ENCODE peak calls at places on chromosome 19, in seven cellular contexts. One of them, this sample, is unnamed. For H3K4me1, the result is how much of the 10 kb centered on the place peaks cover.

GRCh38 chr19:6060600-6061391 is 49.5 kb downstream of the RFX2 start:
- DNase-seq in H9: peak
- DNase-seq in left ventricle myocardium inferior: no peak
- DNase-seq in mammary epithelial cell: peak
- DNase-seq in A549: no peak
- DNase-seq in heart left ventricle: no peak
- DNase-seq in aorta: peak
- DNase-seq in this sample: no peak

GRCh38 chr19:3575260-3575741 is 2.6 kb downstream of the HMG20B start:
- DNase-seq in aorta: no peak
- DNase-seq in H9: peak
- DNase-seq in left ventricle myocardium inferior: no peak
- DNase-seq in A549: peak
- DNase-seq in heart left ventricle: no peak
- DNase-seq in mammary epithelial cell: no peak
- DNase-seq in this sample: peak

GRCh38 chr19:41872775-41873647 is 4.1 kb upstream of the CD79A start:
- DNase-seq in left ventricle myocardium inferior: peak
- DNase-seq in aorta: peak
- DNase-seq in mammary epithelial cell: peak
- DNase-seq in A549: peak
- DNase-seq in H9: peak
- DNase-seq in heart left ventricle: peak
- DNase-seq in this sample: peak

GRCh38 chr19:54325194-54325621 is 12.2 kb upstream of the LILRA5 start:
- DNase-seq in aorta: no peak
- DNase-seq in A549: peak
- DNase-seq in heart left ventricle: no peak
- DNase-seq in left ventricle myocardium inferior: no peak
- DNase-seq in mammary epithelial cell: peak
- DNase-seq in H9: no peak
- DNase-seq in this sample: peak

GRCh38 chr19:41327499-41328156 is 17.7 kb downstream of the CCDC97 start:
- DNase-seq in left ventricle myocardium inferior: peak
- DNase-seq in aorta: peak
- DNase-seq in A549: peak
- DNase-seq in mammary epithelial cell: peak
- DNase-seq in H9: peak
- DNase-seq in heart left ventricle: peak
- DNase-seq in this sample: peak

GRCh38 chr19:47680858-47681332 is 32.3 kb upstream of the EHD2 start:
- DNase-seq in left ventricle myocardium inferior: no peak
- DNase-seq in aorta: no peak
- DNase-seq in heart left ventricle: peak
- DNase-seq in mammary epithelial cell: no peak
- DNase-seq in A549: no peak
- DNase-seq in H9: no peak
- DNase-seq in this sample: no peak

GRCh38 chr19:18388328-18389094 is 2.6 kb downstream of the GDF15 start:
- DNase-seq in left ventricle myocardium inferior: peak
- DNase-seq in A549: peak
- DNase-seq in aorta: peak
- DNase-seq in mammary epithelial cell: peak
- DNase-seq in heart left ventricle: peak
- DNase-seq in H9: peak
- DNase-seq in this sample: peak

GRCh38 chr19:30739394-30739793 is 367.2 kb downstream of the ZNF536 start:
- DNase-seq in H9: no peak
- DNase-seq in left ventricle myocardium inferior: no peak
- DNase-seq in A549: no peak
- DNase-seq in mammary epithelial cell: no peak
- DNase-seq in heart left ventricle: no peak
- DNase-seq in aorta: no peak
- DNase-seq in this sample: no peak

GRCh38 chr19:33726756-33727155 is 69.9 kb upstream of the KCTD15 start:
- DNase-seq in aorta: no peak
- DNase-seq in H9: no peak
- DNase-seq in left ventricle myocardium inferior: no peak
- DNase-seq in A549: no peak
- DNase-seq in heart left ventricle: no peak
- DNase-seq in mammary epithelial cell: no peak
- DNase-seq in this sample: no peak

GRCh38 chr19:36054733-36055686 is at the start of gene WDR62:
- DNase-seq in aorta: peak
- DNase-seq in H9: peak
- DNase-seq in left ventricle myocardium inferior: peak
- DNase-seq in A549: peak
- DNase-seq in mammary epithelial cell: peak
- DNase-seq in heart left ventricle: peak
- DNase-seq in this sample: peak

GRCh38 chr19:35555301-35556005 is 8.0 kb downstream of the ATP4A start:
- DNase-seq in mammary epithelial cell: peak
- DNase-seq in H9: peak
- DNase-seq in A549: peak
- DNase-seq in left ventricle myocardium inferior: no peak
- DNase-seq in aorta: no peak
- DNase-seq in heart left ventricle: no peak
- DNase-seq in this sample: peak

GRCh38 chr19:33821871-33822270 is 25.2 kb downstream of the KCTD15 start:
- DNase-seq in A549: no peak
- DNase-seq in mammary epithelial cell: peak
- DNase-seq in heart left ventricle: peak
- DNase-seq in left ventricle myocardium inferior: no peak
- DNase-seq in aorta: no peak
- DNase-seq in H9: no peak
- DNase-seq in this sample: no peak

GRCh38 chr19:11496391-11497163 is 9.1 kb downstream of the ZNF653 start:
- DNase-seq in mammary epithelial cell: peak
- DNase-seq in left ventricle myocardium inferior: peak
- DNase-seq in H9: peak
- DNase-seq in A549: peak
- DNase-seq in heart left ventricle: peak
- DNase-seq in aorta: peak
- DNase-seq in this sample: peak

GRCh38 chr19:48290341-48290922 is 20.6 kb downstream of the ZNF114 start:
- DNase-seq in aorta: no peak
- DNase-seq in mammary epithelial cell: no peak
- DNase-seq in H9: peak
- DNase-seq in left ventricle myocardium inferior: no peak
- DNase-seq in heart left ventricle: no peak
- DNase-seq in A549: peak
- DNase-seq in this sample: no peak

GRCh38 chr19:15280915-15281683 is 48.9 kb upstream of the EPHX3 start:
- DNase-seq in heart left ventricle: peak
- DNase-seq in left ventricle myocardium inferior: peak
- DNase-seq in mammary epithelial cell: peak
- DNase-seq in aorta: peak
- DNase-seq in A549: peak
- DNase-seq in H9: no peak
- DNase-seq in this sample: no peak

GRCh38 chr19:928471-929259 is 2.8 kb downstream of the ARID3A start:
- DNase-seq in A549: peak
- DNase-seq in left ventricle myocardium inferior: no peak
- DNase-seq in aorta: no peak
- DNase-seq in H9: peak
- DNase-seq in mammary epithelial cell: no peak
- DNase-seq in heart left ventricle: no peak
- DNase-seq in this sample: no peak

GRCh38 chr19:48896191-48896720 is 2.3 kb downstream of the TULP2 start:
- DNase-seq in aorta: peak
- DNase-seq in H9: peak
- DNase-seq in left ventricle myocardium inferior: peak
- DNase-seq in A549: no peak
- DNase-seq in mammary epithelial cell: no peak
- DNase-seq in heart left ventricle: peak
- DNase-seq in this sample: peak

GRCh38 chr19:35533822-35534521 is 716 bp downstream of the GAPDHS start:
- DNase-seq in H9: peak
- DNase-seq in mammary epithelial cell: no peak
- DNase-seq in A549: peak
- DNase-seq in aorta: no peak
- DNase-seq in left ventricle myocardium inferior: no peak
- DNase-seq in heart left ventricle: no peak
- DNase-seq in this sample: no peak

GRCh38 chr19:51440846-51441409 is 17.3 kb downstream of the SIGLEC8 start:
- DNase-seq in aorta: no peak
- DNase-seq in mammary epithelial cell: no peak
- DNase-seq in H9: no peak
- DNase-seq in left ventricle myocardium inferior: no peak
- DNase-seq in A549: peak
- DNase-seq in heart left ventricle: no peak
- DNase-seq in this sample: no peak

GRCh38 chr19:30790048-30790680 is 418.0 kb downstream of the ZNF536 start:
- DNase-seq in left ventricle myocardium inferior: no peak
- DNase-seq in A549: no peak
- DNase-seq in aorta: no peak
- DNase-seq in heart left ventricle: no peak
- DNase-seq in H9: no peak
- DNase-seq in mammary epithelial cell: no peak
- DNase-seq in this sample: no peak

DNA sequence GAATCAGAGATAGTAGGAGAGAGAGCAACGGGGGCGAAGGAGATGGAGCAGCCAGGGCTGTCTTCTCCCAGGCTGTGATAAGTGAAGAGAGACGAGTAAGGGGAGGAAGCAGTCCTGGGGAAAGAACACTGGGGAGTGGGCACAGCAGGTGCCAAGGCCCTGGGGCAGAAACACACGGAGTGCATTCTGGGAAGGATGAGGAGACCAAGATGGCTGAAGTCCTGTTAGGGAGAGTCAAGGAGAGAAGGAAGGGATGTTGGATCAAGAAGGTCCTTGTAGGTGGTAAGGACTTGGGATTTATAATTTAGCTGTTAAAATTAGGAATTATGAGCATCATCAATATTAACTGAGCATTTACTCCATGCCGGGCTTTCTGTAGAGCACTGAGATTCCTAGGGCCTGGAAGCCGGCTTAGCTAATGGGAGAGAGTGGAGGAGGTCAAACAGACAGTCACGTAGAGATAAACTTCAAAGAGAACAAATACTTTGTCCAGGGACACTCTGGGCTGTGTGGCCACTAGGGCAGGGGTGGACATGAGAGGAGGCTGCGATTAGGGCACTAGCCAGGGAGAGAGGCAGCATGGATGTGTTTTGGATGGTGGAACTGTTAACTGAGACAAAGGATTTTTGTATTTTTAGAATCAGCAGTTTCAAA is 134.2 kb upstream of the PEG3 start:
- DNase-seq in heart left ventricle: no peak
- DNase-seq in H9: no peak
- DNase-seq in A549: no peak
- DNase-seq in aorta: no peak
- DNase-seq in mammary epithelial cell: no peak
- DNase-seq in left ventricle myocardium inferior: no peak
- DNase-seq in this sample: no peak
- H3K27ac ChIP-seq in heart left ventricle: no peak
- H3K27ac ChIP-seq in H9: no peak
- H3K27ac ChIP-seq in A549: no peak
- H3K27ac ChIP-seq in aorta: no peak
- H3K27ac ChIP-seq in mammary epithelial cell: no peak
- H3K27ac ChIP-seq in left ventricle myocardium inferior: no peak
- H3K27ac ChIP-seq in this sample: no peak

DNA sequence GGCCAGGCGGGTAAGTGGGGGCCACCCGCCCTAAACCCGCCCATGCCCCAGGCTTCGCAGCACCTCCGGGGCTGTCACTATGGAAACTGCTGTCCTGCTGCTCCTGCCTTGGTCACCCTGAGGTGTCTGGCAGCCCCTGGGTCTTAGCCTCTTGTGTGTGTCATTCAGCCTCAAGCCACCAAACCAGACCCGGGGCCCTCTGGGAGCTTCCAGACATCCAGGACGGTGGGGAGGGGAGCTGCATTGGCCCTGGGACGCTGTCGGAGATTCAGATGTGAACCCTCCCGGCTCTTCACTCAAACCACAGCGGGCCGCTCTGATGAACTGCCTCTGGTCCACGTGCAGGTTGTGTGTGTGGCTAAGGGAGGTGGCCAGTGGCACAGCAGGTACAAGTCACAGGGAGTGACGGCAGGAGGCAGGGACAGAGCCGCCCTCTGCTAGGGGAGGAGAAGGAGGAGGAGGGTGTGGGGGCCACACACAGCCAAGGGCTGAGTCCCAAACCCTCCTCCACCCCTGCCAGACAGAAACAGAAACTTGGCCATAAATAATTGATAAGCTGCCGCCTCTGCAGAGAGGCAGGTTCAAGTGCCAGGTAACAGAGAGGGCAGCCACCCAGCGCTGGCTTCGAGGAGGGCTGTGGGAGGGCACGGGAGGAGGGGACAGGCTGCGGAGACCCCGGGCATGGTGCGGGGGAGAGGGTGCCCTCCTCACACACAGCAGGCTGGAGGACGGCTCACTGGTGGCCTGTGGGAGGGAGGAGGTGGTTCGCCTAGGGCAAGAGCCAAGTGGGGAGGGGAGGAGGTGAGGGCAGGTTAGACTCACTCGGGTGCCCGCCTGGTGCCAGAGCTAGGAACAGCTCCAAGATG is 8.0 kb downstream of the NANOS3 start:
- DNase-seq in H9: no peak
- DNase-seq in aorta: no peak
- DNase-seq in heart left ventricle: no peak
- DNase-seq in A549: no peak
- DNase-seq in mammary epithelial cell: no peak
- DNase-seq in left ventricle myocardium inferior: no peak
- DNase-seq in this sample: no peak
- H3K4me1 ChIP-seq in H9: under half
- H3K4me1 ChIP-seq in aorta: under half
- H3K4me1 ChIP-seq in heart left ventricle: under half
- H3K4me1 ChIP-seq in A549: under half
- H3K4me1 ChIP-seq in mammary epithelial cell: half or more
- H3K4me1 ChIP-seq in left ventricle myocardium inferior: under half
- H3K4me1 ChIP-seq in this sample: under half

GRCh38 chr19:7795555-7796161 is 32.6 kb downstream of the CLEC4M start:
- DNase-seq in aorta: no peak
- DNase-seq in heart left ventricle: no peak
- DNase-seq in mammary epithelial cell: no peak
- DNase-seq in left ventricle myocardium inferior: no peak
- DNase-seq in A549: no peak
- DNase-seq in H9: no peak
- DNase-seq in this sample: no peak
- H3K27ac ChIP-seq in aorta: no peak
- H3K27ac ChIP-seq in heart left ventricle: no peak
- H3K27ac ChIP-seq in mammary epithelial cell: no peak
- H3K27ac ChIP-seq in left ventricle myocardium inferior: no peak
- H3K27ac ChIP-seq in A549: no peak
- H3K27ac ChIP-seq in H9: no peak
- H3K27ac ChIP-seq in this sample: no peak

DNA sequence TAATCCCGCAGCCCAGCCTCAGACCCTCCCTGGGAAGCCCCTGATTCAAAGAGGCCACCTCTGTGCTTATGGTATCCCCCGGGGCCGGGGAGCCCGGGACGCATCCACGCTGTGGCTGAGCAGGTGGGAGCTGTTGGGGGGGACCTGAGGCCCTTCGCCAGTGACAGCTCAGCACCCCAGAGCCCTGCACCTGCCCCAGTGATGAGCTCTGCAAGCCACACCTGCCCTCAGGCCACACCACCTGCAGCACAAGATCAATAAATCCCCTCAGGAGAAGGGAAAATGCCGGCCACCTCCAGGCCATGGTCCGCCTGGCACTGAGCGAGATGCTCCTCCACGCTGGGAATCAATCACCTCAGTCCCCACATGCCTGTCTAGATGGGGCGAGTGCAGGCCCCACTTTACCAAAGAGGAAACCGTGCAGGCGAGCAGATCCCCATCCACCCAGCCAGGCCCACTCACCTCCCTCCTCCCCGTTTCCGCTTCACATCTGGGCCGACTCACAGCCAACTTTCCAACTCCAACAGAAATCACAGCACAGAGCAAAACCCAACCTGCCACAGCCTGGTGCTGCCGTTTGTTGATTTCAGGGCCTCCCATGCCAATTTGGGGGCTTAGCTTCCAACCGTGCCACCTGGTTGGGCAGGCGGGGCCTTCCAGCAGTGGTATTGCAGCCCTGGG is 12.8 kb downstream of the MOB3A start:
- DNase-seq in H9: no peak
- DNase-seq in heart left ventricle: no peak
- DNase-seq in A549: no peak
- DNase-seq in left ventricle myocardium inferior: no peak
- DNase-seq in aorta: peak
- DNase-seq in mammary epithelial cell: no peak
- DNase-seq in this sample: peak
- H3K4me1 ChIP-seq in H9: under half
- H3K4me1 ChIP-seq in heart left ventricle: under half
- H3K4me1 ChIP-seq in A549: under half
- H3K4me1 ChIP-seq in left ventricle myocardium inferior: under half
- H3K4me1 ChIP-seq in aorta: under half
- H3K4me1 ChIP-seq in mammary epithelial cell: under half
- H3K4me1 ChIP-seq in this sample: half or more

This sample was measured in Karpas-422.